ENCODE peak calls at places on chromosomes 7 and 10, in ten cellular contexts. P, W, M, R, V, O, N, D, F and J are unnamed samples.

GRCh38 chr7:70556761-70557160 is 575.2 kb upstream of the GALNT17 start:
- DNase-seq in P (no peak), W (no peak), M (no peak), R (no peak), V (no peak), O (no peak), N (no peak), D (no peak), F (no peak), J (no peak)

GRCh38 chr10:133379801-133380666 is 972 bp downstream of the PAOX start:
- DNase-seq in P (no peak), W (no peak), M (no peak), R (no peak), V (no peak), O (no peak), N (no peak), D (no peak), F (no peak), J (peak)

GRCh38 chr10:87838650-87839049 is 20.6 kb upstream of the ATAD1 start:
- DNase-seq in P (no peak), W (peak), M (no peak), R (no peak), V (no peak), O (no peak), N (no peak), D (no peak), F (no peak), J (no peak)

GRCh38 chr7:2282185-2282751 is 32.0 kb downstream of the SNX8 start:
- DNase-seq in P (no peak), W (no peak), M (peak), R (no peak), V (no peak), O (no peak), N (no peak), D (no peak), F (no peak), J (no peak)

GRCh38 chr7:100175296-100175935 is 1.8 kb downstream of the GPC2 start:
- DNase-seq in P (no peak), W (no peak), M (no peak), R (no peak), V (no peak), O (no peak), N (no peak), D (no peak), F (no peak), J (no peak)

GRCh38 chr7:119196183-119196582 is 971.7 kb downstream of the ANKRD7 start:
- DNase-seq in P (no peak), W (no peak), M (no peak), R (no peak), V (no peak), O (no peak), N (no peak), D (no peak), F (no peak), J (no peak)

GRCh38 chr7:10212664-10213063 is 761.0 kb upstream of the PHF14 start:
- DNase-seq in P (no peak), W (no peak), M (no peak), R (no peak), V (no peak), O (no peak), N (no peak), D (no peak), F (no peak), J (no peak)

GRCh38 chr7:150976529-150977381 is 1.4 kb downstream of the KCNH2 start:
- DNase-seq in P (no peak), W (no peak), M (no peak), R (no peak), V (peak), O (no peak), N (no peak), D (no peak), F (no peak), J (no peak)

GRCh38 chr10:85934586-85934985 is 432.0 kb downstream of the GRID1 start:
- DNase-seq in P (no peak), W (no peak), M (no peak), R (no peak), V (no peak), O (no peak), N (no peak), D (no peak), F (no peak), J (no peak)

GRCh38 chr7:111290419-111290818 is 199.5 kb downstream of the LRRN3 start:
- DNase-seq in P (no peak), W (no peak), M (no peak), R (no peak), V (no peak), O (no peak), N (no peak), D (no peak), F (no peak), J (no peak)

GRCh38 chr10:84193327-84193726 is 1.0 kb upstream of the CDHR1 start:
- DNase-seq in P (no peak), W (no peak), M (no peak), R (no peak), V (no peak), O (no peak), N (no peak), D (no peak), F (no peak), J (no peak)

GRCh38 chr10:125547010-125547650 is 135.8 kb downstream of the TEX36 start:
- DNase-seq in P (no peak), W (no peak), M (no peak), R (no peak), V (no peak), O (no peak), N (no peak), D (peak), F (no peak), J (no peak)

GRCh38 chr7:30918676-30919075 is 7.0 kb downstream of the AQP1 start:
- DNase-seq in P (no peak), W (no peak), M (peak), R (no peak), V (no peak), O (no peak), N (no peak), D (no peak), F (no peak), J (peak)

GRCh38 chr7:155979994-155980393 is 167.7 kb upstream of the SHH start:
- DNase-seq in P (no peak), W (no peak), M (peak), R (no peak), V (peak), O (no peak), N (peak), D (no peak), F (no peak), J (no peak)

GRCh38 chr10:97892961-97893360 is 43.3 kb downstream of the GOLGA7B start:
- DNase-seq in P (no peak), W (no peak), M (no peak), R (no peak), V (no peak), O (no peak), N (no peak), D (no peak), F (no peak), J (no peak)

GRCh38 chr10:73906524-73907447 is 4.1 kb upstream of the PLAU start:
- DNase-seq in P (no peak), W (no peak), M (peak), R (peak), V (peak), O (peak), N (no peak), D (peak), F (no peak), J (no peak)

GRCh38 chr7:44676776-44677175 is 70.3 kb downstream of the OGDH start:
- DNase-seq in P (no peak), W (no peak), M (no peak), R (no peak), V (no peak), O (no peak), N (no peak), D (no peak), F (no peak), J (no peak)

DNA sequence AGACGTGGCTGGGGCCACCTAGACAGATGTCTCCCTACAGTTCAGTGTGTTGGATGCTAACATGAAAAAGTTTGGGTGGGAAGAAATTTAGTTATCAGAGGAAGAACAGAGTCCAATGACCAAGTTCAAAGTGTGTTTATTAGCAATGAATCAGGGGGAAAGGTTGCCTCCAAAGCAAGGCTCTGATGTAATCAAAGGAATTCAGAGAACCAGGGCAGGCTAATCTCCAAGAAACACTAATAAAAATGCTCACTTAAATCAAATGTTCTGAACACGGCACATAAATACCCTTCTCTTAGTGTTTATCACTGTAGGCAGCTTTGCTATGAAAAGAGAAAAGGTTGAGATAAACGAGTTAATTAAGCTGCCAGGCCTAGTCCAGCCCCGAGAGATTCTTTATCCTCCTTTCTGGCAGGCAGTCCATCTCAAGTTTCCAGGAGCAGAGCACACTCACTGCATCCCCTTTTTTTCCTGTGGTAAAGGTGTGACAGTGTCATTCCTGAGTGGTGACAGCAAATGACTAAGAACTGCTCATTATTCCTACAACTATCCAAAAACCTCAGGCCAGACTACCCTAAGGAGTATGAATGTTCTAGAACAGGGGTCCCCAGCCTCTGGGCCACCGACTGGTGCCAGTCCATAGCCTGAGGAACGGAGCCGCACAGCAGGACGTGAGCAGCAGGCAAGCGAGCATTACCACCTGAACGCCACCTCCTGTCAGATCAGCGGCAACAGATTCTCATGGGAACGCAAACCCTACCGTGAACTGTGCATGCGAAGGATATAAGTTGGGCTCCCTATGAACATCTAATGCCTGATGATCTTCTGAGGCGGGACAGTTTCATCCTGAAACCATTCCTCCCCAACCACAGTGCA is 66.9 kb upstream of the FHIP2A start:
- DNase-seq in P (no peak), W (no peak), M (no peak), R (no peak), V (no peak), O (no peak), N (no peak), D (no peak), F (no peak), J (no peak)
- H3K27ac ChIP-seq in P (no peak), W (peak), M (no peak), R (no peak), V (no peak), O (no peak), N (no peak), D (no peak), F (no peak), J (no peak)

DNA sequence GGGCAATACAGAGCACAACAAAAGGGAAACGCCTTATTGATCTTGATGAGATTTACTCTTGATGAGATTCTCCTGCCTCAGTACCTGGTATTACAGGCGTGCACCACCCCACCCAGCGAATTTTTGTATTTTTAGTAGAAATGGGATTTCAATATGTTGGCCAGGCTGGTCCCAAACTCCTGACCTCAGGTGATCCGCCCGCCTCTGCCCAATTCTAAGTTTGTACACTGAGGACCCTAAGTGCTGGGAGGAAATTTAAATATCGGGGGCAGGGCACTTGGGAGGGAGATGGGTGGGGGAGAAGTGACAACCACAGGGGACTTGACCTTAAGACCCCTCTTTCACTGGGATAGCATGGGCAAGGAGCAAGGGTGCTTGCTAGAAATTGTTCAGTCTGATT is 14.1 kb downstream of the HNRNPF start:
- DNase-seq in P (no peak), W (no peak), M (no peak), R (no peak), V (no peak), O (no peak), N (no peak), D (no peak), F (no peak), J (no peak)
- H3K27ac ChIP-seq in P (peak), W (no peak), M (no peak), R (peak), V (no peak), O (no peak), N (peak), D (peak), F (peak), J (no peak)

GRCh38 chr10:12790270-12790669 is 211.2 kb downstream of the CCDC3 start:
- DNase-seq in P (no peak), W (no peak), M (no peak), R (no peak), V (no peak), O (no peak), N (no peak), D (no peak), F (no peak), J (no peak)

GRCh38 chr10:12787297-12787696 is 214.2 kb downstream of the CCDC3 start:
- DNase-seq in P (no peak), W (no peak), M (no peak), R (no peak), V (no peak), O (no peak), N (no peak), D (no peak), F (no peak), J (no peak)

GRCh38 chr10:12785338-12785934 is 216.1 kb downstream of the CCDC3 start:
- DNase-seq in P (no peak), W (no peak), M (no peak), R (peak), V (no peak), O (no peak), N (no peak), D (no peak), F (no peak), J (no peak)

GRCh38 chr10:12791728-12792127 is 209.8 kb downstream of the CCDC3 start:
- DNase-seq in P (no peak), W (no peak), M (no peak), R (no peak), V (no peak), O (no peak), N (no peak), D (no peak), F (no peak), J (no peak)

DNA sequence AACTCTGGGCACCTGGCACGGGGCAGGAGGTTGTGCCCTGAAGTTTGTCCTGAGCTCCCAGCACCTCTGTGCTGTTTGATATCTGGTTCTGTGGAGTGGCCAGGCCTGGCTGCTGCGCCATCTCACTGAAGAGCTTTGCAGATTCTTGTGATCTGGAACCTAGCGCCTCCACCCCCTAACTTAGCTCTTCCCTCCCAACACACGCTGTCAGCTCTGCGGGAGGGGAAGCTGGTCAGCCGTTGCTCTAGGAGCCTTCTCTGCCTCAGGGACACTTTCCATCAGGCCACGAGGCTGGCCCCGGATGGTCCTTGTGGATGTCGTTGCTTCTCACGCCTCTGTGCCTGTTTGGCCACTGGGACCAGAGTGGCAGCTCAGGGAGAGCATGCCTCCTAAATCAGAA is 213.2 kb downstream of the CCDC3 start:
- DNase-seq in P (no peak), W (no peak), M (peak), R (no peak), V (no peak), O (no peak), N (no peak), D (no peak), F (no peak), J (no peak)
- H3K27ac ChIP-seq in P (no peak), W (no peak), M (no peak), R (no peak), V (no peak), O (no peak), N (no peak), D (no peak), F (no peak), J (no peak)

GRCh38 chr7:135792334-135792733 is 43.7 kb upstream of the FAM180A start:
- DNase-seq in P (no peak), W (no peak), M (no peak), R (no peak), V (no peak), O (no peak), N (no peak), D (no peak), F (no peak), J (no peak)
- H3K27ac ChIP-seq in P (no peak), W (no peak), M (no peak), R (no peak), V (no peak), O (no peak), N (no peak), D (no peak), F (no peak), J (no peak)

GRCh38 chr7:82530361-82530760 is 86.8 kb upstream of the CACNA2D1 start:
- DNase-seq in P (no peak), W (no peak), M (peak), R (no peak), V (no peak), O (no peak), N (no peak), D (peak), F (no peak), J (no peak)
- H3K27ac ChIP-seq in P (no peak), W (no peak), M (no peak), R (no peak), V (no peak), O (no peak), N (no peak), D (peak), F (no peak), J (no peak)